ENCODE peak calls at places on chromosomes 5 and 9, in four cellular contexts. T is Caco-2, A is GM23338, H is AG10803. Y is an unnamed sample.

GRCh38 chr9:93894691-93895079 is 60.5 kb downstream of the BARX1 start:
- DNase-seq in H (no peak), A (no peak), T (no peak), Y (no peak)

GRCh38 chr5:151483176-151483575 is 35.8 kb downstream of the SLC36A1 start:
- DNase-seq in H (peak), A (peak), T (no peak), Y (no peak)

GRCh38 chr5:137442660-137443059 is 56.5 kb downstream of the SPOCK1 start:
- DNase-seq in H (no peak), A (no peak), T (no peak), Y (no peak)

GRCh38 chr5:181052928-181053759 is 13.1 kb downstream of the BTNL9 start:
- DNase-seq in A (peak), H (no peak), T (peak), Y (no peak)

GRCh38 chr9:96169901-96170300 is 132.1 kb downstream of the HSD17B3 start:
- DNase-seq in A (no peak), T (no peak), H (no peak), Y (no peak)

GRCh38 chr9:22136446-22137140 is 127.5 kb upstream of the CDKN2B start:
- DNase-seq in A (no peak), H (peak), T (no peak), Y (peak)

GRCh38 chr5:94409440-94409839 is 209.0 kb downstream of the KIAA0825 start:
- DNase-seq in T (no peak), H (no peak), A (no peak), Y (no peak)

GRCh38 chr5:103223031-103223955 is 35.3 kb upstream of the MACIR start:
- DNase-seq in H (no peak), T (no peak), A (peak), Y (no peak)

GRCh38 chr5:151770383-151771258 is 1.1 kb upstream of the G3BP1 start:
- DNase-seq in A (peak), T (peak), H (peak), Y (peak)

GRCh38 chr9:96006961-96007360 is 131.5 kb downstream of the ERCC6L2 start:
- DNase-seq in A (no peak), T (no peak), H (peak), Y (no peak)

GRCh38 chr9:72149231-72149975 is at the start of gene GDA:
- DNase-seq in A (peak), H (no peak), T (peak), Y (peak)

GRCh38 chr9:41229408-41230401 is 40.6 kb upstream of the ZNG1F start:
- DNase-seq in A (peak), T (no peak), H (peak), Y (peak)

GRCh38 chr9:137303893-137304382 is 1.9 kb upstream of the NRARP start:
- DNase-seq in H (no peak), T (no peak), A (no peak), Y (no peak)

DNA sequence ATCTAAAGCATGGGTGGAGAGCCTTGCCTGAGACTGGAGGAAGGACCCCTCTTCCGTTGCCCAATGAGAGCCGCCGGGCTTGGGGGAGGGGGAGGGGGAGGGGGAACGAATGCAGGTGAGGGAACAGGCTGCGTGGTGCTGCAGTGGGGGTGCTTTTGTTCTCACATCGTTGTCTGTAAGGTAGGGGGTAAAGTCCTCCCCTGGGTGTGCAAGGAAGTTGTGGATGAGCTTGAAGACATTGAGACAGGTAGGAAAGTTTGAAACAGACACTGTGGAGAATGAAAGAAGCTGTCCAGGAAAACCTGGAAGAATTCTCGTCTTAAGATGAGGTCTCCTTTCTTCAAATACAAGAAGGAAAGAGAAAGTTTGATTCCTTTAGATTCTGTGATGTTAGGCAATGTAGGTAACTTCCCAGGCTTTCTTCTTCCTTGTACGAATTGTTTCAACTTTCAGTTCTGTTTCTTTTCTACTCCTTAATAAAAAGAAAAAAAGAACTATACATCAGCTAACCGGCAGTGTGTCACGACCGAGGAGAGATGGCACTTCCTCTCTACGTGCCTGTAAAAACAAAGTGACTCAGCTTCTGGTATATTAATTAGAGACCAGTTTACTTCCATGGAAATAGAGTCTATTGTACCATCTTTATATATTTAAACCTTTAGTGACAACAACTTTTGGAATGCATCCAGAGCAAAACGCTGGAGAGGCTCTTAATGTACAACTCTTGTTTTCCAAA is 94.3 kb upstream of the LIFR start:
- DNase-seq in H (no peak), T (no peak), A (no peak), Y (peak)
- TF ChIP-seq CTCF in H (no peak), T (no peak), A (no peak), Y (no peak)

DNA sequence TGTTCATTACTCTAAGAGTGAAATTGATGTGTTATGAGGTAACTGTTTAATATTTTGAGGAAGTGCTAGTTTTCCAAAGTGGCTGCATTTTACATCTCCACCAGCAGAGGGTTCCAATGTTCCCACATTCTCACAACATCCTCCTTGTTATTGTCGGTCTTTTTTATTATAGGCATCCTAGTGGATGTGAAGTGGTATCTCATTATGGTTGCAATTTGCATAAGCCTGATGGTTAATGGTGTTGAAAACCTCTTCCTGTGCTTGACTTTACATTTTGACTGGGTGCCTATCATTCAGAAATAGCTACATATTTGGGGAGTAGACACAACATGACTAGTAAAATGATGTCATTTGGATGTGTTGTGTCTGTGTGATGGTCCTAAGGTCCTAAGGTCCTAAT is 143.6 kb downstream of the MRPS30 start:
- DNase-seq in T (peak), A (peak), H (peak), Y (peak)
- TF ChIP-seq CTCF in T (peak), A (peak), H (peak), Y (peak)

DNA sequence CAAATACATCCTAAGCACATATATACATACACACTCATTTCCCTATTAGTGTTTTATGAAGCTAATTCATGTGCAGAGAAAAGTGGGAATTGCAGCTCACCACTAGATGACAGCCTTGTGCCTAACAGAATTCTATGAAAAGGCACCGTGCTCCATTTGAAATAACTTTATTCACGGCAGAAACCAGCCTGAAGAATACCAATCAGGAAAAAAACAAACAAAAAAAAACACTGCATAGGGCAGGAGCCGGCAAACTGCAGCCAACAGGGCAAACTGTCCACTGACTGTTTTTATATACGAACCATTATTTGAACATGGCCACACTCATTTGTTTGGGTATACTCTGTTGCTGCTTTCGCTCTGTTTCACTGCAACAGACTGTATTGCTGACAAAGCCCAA is 33.6 kb downstream of the ERMP1 start:
- DNase-seq in H (peak), A (peak), T (peak), Y (peak)
- TF ChIP-seq CTCF in H (peak), A (peak), T (peak), Y (peak)

GRCh38 chr9:20114974-20115373 is 326.1 kb upstream of the SLC24A2 start:
- DNase-seq in T (no peak), H (no peak), A (no peak), Y (no peak)
- TF ChIP-seq CTCF in T (no peak), H (no peak), A (no peak), Y (no peak)

DNA sequence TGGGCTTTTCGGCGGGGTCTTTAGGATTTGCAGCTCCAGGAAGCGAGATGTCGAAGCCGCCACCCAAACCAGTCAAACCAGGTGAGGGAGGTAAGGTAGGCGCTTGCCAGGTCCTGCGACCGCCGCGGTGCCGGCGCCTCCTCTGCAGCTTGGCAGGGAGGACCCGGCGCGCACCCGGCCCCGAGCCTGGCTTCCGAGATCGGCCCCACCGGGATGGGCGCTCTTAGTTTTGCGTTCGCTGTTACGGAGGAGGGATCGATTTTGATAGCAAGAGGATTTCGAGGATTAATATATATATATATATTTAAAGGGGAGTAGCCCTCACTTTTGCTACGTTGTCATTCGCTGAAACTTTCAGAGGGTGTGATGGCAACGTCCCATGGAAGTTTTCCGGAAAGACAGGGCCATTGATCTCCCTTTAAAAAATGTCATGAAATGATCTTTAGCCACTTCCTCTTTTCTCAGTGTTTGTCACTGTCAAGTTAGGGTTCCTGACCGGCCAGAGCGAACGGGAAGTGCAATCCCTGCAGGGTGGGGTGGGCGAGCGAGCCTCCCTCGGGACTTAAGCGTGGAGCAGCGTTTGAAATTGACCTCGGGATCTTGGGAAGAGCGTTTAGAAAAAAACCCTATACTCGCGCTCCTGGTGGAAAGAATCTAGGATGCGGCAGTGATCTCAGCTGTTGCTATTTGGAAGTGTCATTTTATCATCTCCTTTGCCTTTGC is 493 bp downstream of the OSTF1 start:
- DNase-seq in A (peak), H (peak), T (peak), Y (peak)
- TF ChIP-seq CTCF in A (no peak), H (peak), T (no peak), Y (peak)

GRCh38 chr5:159419567-159419966 is 89.3 kb upstream of the IL12B start:
- DNase-seq in T (no peak), A (peak), H (no peak), Y (no peak)
- TF ChIP-seq CTCF in T (no peak), A (peak), H (no peak), Y (no peak)

GRCh38 chr5:143093452-143094086 is 309.9 kb downstream of the NR3C1 start:
- DNase-seq in T (no peak), A (peak), H (no peak), Y (no peak)
- TF ChIP-seq CTCF in T (no peak), A (no peak), H (no peak), Y (no peak)

GRCh38 chr9:130740218-130741023 is 46.8 kb downstream of the EXOSC2 start:
- DNase-seq in T (no peak), A (no peak), H (no peak), Y (no peak)

GRCh38 chr9:130743644-130744043 is 50.1 kb downstream of the EXOSC2 start:
- DNase-seq in T (no peak), H (no peak), A (no peak), Y (no peak)

GRCh38 chr9:130739081-130739480 is 45.5 kb downstream of the EXOSC2 start:
- DNase-seq in A (no peak), H (no peak), T (no peak), Y (no peak)

GRCh38 chr9:130741831-130742449 is 48.4 kb downstream of the EXOSC2 start:
- DNase-seq in H (peak), A (no peak), T (no peak), Y (peak)

DNA sequence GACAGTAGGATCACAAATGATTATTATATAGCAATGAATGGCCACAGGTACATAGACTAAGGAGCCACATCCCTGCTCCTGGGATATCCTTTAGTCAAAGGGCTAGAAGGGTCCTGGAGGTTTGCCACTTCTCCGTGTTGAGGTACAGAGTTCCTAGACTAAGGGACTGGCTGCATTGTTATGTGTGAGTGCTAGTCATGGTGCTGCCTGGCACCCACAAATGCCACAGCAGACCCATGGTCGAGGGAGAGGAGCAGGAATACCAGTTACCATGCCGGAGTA is 47.4 kb downstream of the EXOSC2 start:
- DNase-seq in T (no peak), A (no peak), H (no peak), Y (no peak)
- TF ChIP-seq CTCF in T (no peak), A (no peak), H (no peak), Y (no peak)

GRCh38 chr9:123091459-123091858 is 58.0 kb downstream of the GPR21 start:
- DNase-seq in H (no peak), A (no peak), T (no peak), Y (no peak)
- TF ChIP-seq CTCF in H (peak), A (peak), T (no peak), Y (peak)

DNA sequence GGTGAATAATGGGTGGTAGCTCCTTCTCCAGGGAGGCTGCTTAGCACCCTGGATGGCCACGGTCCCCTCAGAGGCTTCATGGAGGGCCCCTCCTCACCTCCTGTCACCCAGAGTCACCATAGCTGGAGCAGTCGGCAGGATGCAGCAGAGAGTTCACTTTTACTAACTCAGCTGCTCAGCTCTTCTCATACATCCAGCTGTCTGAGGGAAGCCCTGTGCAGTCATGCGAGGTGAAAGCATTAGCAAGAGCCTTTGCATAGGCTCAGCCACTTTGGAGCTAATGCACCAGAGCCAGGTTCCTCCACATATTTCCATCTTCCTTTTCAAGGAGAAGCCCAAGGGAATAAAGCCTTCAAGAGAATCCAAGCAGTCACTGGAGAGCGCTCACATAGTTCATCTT is 499.2 kb downstream of the BNC2 start:
- DNase-seq in A (no peak), T (no peak), H (no peak), Y (no peak)
- TF ChIP-seq CTCF in A (no peak), T (no peak), H (no peak), Y (no peak)

Y was measured in mammary epithelial cell.